ENCODE peak calls at places on chromosomes 3 and 15, in four cellular contexts. R, O, Q and J are unnamed samples.

GRCh38 chr15:46461416-46461815 is 826.6 kb downstream of the SQOR start:
- DNase-seq in R (no peak), O (no peak), Q (no peak), J (no peak)

GRCh38 chr3:195119461-195120198 is 151.3 kb downstream of the XXYLT1 start:
- DNase-seq in R (no peak), O (no peak), Q (no peak), J (no peak)

GRCh38 chr3:62164196-62164595 is 209.2 kb downstream of the FEZF2 start:
- DNase-seq in R (no peak), O (no peak), Q (no peak), J (no peak)

GRCh38 chr3:127629462-127630403 is 748 bp downstream of the PODXL2 start:
- DNase-seq in R (peak), O (peak), Q (peak), J (peak)

GRCh38 chr15:71626596-71627088 is 183.7 kb upstream of the NR2E3 start:
- DNase-seq in R (no peak), O (no peak), Q (no peak), J (no peak)

GRCh38 chr3:165786013-165786412 is 51.2 kb downstream of the BCHE start:
- DNase-seq in R (no peak), O (no peak), Q (no peak), J (no peak)

GRCh38 chr3:100972867-100973266 is 20.4 kb downstream of the ABI3BP start:
- DNase-seq in R (no peak), O (no peak), Q (no peak), J (no peak)

GRCh38 chr3:122777077-122777476 is 16.6 kb downstream of the HSPBAP1 start:
- DNase-seq in R (no peak), O (no peak), Q (no peak), J (no peak)

GRCh38 chr3:63390831-63391230 is 112.7 kb downstream of the SYNPR start:
- DNase-seq in R (no peak), O (no peak), Q (no peak), J (no peak)

GRCh38 chr3:42529463-42529862 is 27.0 kb downstream of the VIPR1 start:
- DNase-seq in R (no peak), O (no peak), Q (no peak), J (no peak)

GRCh38 chr3:128489860-128490649 is 2.9 kb downstream of the GATA2 start:
- DNase-seq in R (no peak), O (peak), Q (no peak), J (no peak)

GRCh38 chr3:182717216-182717615 is 76.1 kb upstream of the ATP11B start:
- DNase-seq in R (no peak), O (no peak), Q (no peak), J (no peak)

GRCh38 chr15:94607176-94607654 is 375.9 kb downstream of the MCTP2 start:
- DNase-seq in R (no peak), O (no peak), Q (no peak), J (no peak)

GRCh38 chr3:165192610-165193192 is 3.5 kb downstream of the SLITRK3 start:
- DNase-seq in R (peak), O (no peak), Q (no peak), J (no peak)

GRCh38 chr3:44885618-44886017 is 11.2 kb downstream of the TGM4 start:
- DNase-seq in R (no peak), O (no peak), Q (no peak), J (no peak)